ENCODE peak calls at places on chromosomes 4 and X, in five cellular contexts. Y is kidney epithelial cell, B is LoVo, A is occipital lobe, U is Calu3. X is an unnamed sample.

GRCh38 chr4:177687117-177687516 is 244.9 kb upstream of the AGA start:
- DNase-seq in Y (no peak), B (no peak), A (no peak), U (no peak), X (no peak)

GRCh38 chrX:101348452-101349222 is at the start of gene TIMM8A:
- DNase-seq in Y (no peak), B (peak), A (peak), U (peak), X (peak)

GRCh38 chr4:184369871-184370270 is 104.5 kb downstream of the IRF2 start:
- DNase-seq in Y (no peak), B (no peak), A (no peak), U (no peak), X (no peak)

GRCh38 chrX:78314561-78314960 is 12.8 kb downstream of the CYSLTR1 start:
- DNase-seq in Y (no peak), B (no peak), A (no peak), U (no peak), X (no peak)

GRCh38 chrX:65987856-65988255 is 52.0 kb downstream of the VSIG4 start:
- DNase-seq in Y (no peak), B (no peak), A (no peak), U (no peak), X (no peak)

GRCh38 chrX:17654116-17654515 is 83.2 kb upstream of the SCML1 start:
- DNase-seq in Y (no peak), B (no peak), A (no peak), U (no peak), X (no peak)

GRCh38 chr4:1584498-1584897 is 99.6 kb downstream of the FAM53A start:
- DNase-seq in Y (no peak), B (no peak), A (no peak), U (no peak), X (no peak)

GRCh38 chrX:83022020-83022419 is 486.1 kb upstream of the POU3F4 start:
- DNase-seq in Y (peak), B (peak), A (no peak), U (peak), X (no peak)

GRCh38 chr4:133372699-133373098 is 223.6 kb downstream of the PCDH10 start:
- DNase-seq in Y (no peak), B (no peak), A (no peak), U (no peak), X (no peak)

GRCh38 chr4:2412534-2412884 is 5.9 kb downstream of the ZFYVE28 start:
- DNase-seq in Y (no peak), B (peak), A (no peak), U (no peak), X (no peak)

GRCh38 chrX:133959972-133960371 is 25.4 kb downstream of the GPC3 start:
- DNase-seq in Y (no peak), B (no peak), A (no peak), U (no peak), X (no peak)

GRCh38 chr4:851701-852430 is 25.9 kb upstream of the CPLX1 start:
- DNase-seq in Y (no peak), B (no peak), A (no peak), U (no peak), X (no peak)

GRCh38 chr4:17024430-17024829 is 126.0 kb upstream of the LDB2 start:
- DNase-seq in Y (no peak), B (no peak), A (no peak), U (no peak), X (no peak)

GRCh38 chr4:98749206-98749605 is 90.8 kb upstream of the TSPAN5 start:
- DNase-seq in Y (no peak), B (no peak), A (no peak), U (no peak), X (no peak)

GRCh38 chr4:85732124-85732523 is 257.2 kb downstream of the ARHGAP24 start:
- DNase-seq in Y (no peak), B (no peak), A (no peak), U (no peak), X (no peak)